ENCODE peak calls at places on chromosomes 6 and 20, in seven cellular contexts. P is lower lobe of right lung, U is fibroblast of lung, F is cardiac muscle cell, T is HepG2, H is fibroblast of the aortic adventitia, C is IMR-90. E is an unnamed sample.

GRCh38 chr6:84026721-84027164 is 6.8 kb upstream of the MRAP2 start:
- DNase-seq in P (no peak), U (no peak), F (no peak), T (peak), H (no peak), C (no peak), E (no peak)

GRCh38 chr6:110053395-110054240 is 75.5 kb downstream of the GPR6 start:
- DNase-seq in P (no peak), U (peak), F (peak), T (peak), H (peak), C (peak), E (no peak)

GRCh38 chr6:156336096-156336495 is 441.1 kb upstream of the ARID1B start:
- DNase-seq in P (no peak), U (no peak), F (no peak), T (peak), H (no peak), C (no peak), E (no peak)

GRCh38 chr6:43511824-43512415 is 1.8 kb upstream of the LRRC73 start:
- DNase-seq in P (no peak), U (no peak), F (no peak), T (no peak), H (no peak), C (no peak), E (no peak)

GRCh38 chr6:63805808-63806572 is 170.4 kb downstream of the PHF3 start:
- DNase-seq in P (no peak), U (peak), F (peak), T (peak), H (peak), C (peak), E (no peak)

GRCh38 chr20:5488823-5489222 is 172.1 kb upstream of the PROKR2 start:
- DNase-seq in P (no peak), U (no peak), F (no peak), T (no peak), H (no peak), C (no peak), E (no peak)

GRCh38 chr6:87968435-87969278 is 79.0 kb upstream of the SPACA1 start:
- DNase-seq in P (peak), U (peak), F (peak), T (no peak), H (peak), C (no peak), E (no peak)

GRCh38 chr20:32509639-32510066 is 75.5 kb downstream of the NOL4L start:
- DNase-seq in P (no peak), U (peak), F (no peak), T (peak), H (no peak), C (peak), E (no peak)

GRCh38 chr20:58161192-58161591 is 67.3 kb downstream of the ANKRD60 start:
- DNase-seq in P (no peak), U (no peak), F (no peak), T (no peak), H (no peak), C (no peak), E (no peak)

GRCh38 chr6:106509420-106510089 is 119.7 kb downstream of the RTN4IP1 start:
- DNase-seq in P (no peak), U (peak), F (no peak), T (peak), H (no peak), C (no peak), E (no peak)

GRCh38 chr6:163192591-163192990 is 221.9 kb upstream of the QKI start:
- DNase-seq in P (no peak), U (no peak), F (no peak), T (no peak), H (no peak), C (no peak), E (no peak)

GRCh38 chr6:6655805-6656251 is 67.3 kb downstream of the LY86 start:
- DNase-seq in P (no peak), U (no peak), F (no peak), T (no peak), H (no peak), C (no peak), E (no peak)

GRCh38 chr6:161044335-161044734 is 52.8 kb downstream of the MAP3K4 start:
- DNase-seq in P (no peak), U (no peak), F (no peak), T (no peak), H (no peak), C (peak), E (no peak)

GRCh38 chr6:62283828-62284411 is 2.1 kb downstream of the KHDRBS2 start:
- DNase-seq in P (no peak), U (peak), F (peak), T (peak), H (peak), C (peak), E (no peak)

GRCh38 chr6:157260735-157261134 is 62.6 kb downstream of the TMEM242 start:
- DNase-seq in P (no peak), U (no peak), F (no peak), T (no peak), H (no peak), C (no peak), E (no peak)

GRCh38 chr20:42204261-42204660 is 586.1 kb upstream of the CHD6 start:
- DNase-seq in P (no peak), U (no peak), F (no peak), T (peak), H (no peak), C (no peak), E (no peak)

GRCh38 chr6:73585566-73586415 is 65.0 kb upstream of the EEF1A1 start:
- DNase-seq in P (no peak), U (peak), F (peak), T (peak), H (peak), C (peak), E (no peak)

GRCh38 chr6:131038612-131039344 is 24.3 kb downstream of the EPB41L2 start:
- DNase-seq in P (no peak), U (peak), F (no peak), T (peak), H (peak), C (peak), E (no peak)
- H3K4me3 ChIP-seq in P (no peak), U (no peak), F (no peak), T (peak), H (no peak), C (peak), E (no peak)

DNA sequence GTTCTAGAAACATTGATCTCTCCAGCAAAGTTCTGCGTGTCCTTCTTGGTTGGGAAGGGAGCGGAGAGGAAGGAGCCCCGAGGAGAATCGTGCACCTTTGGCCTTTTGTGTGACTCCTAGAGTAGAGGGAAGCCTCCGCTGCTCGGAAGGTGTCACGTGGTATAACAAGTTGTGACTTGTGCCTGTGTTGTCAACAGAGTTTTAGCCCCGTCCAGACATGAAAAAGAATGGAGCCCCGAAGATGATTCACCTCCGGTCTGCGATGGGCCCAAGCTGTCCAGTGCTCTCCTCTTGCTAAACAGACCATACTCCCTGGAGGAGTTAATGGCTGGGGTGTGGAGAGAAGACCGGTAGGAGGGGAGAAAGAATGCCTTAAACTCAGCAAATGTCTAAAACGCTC is 7.0 kb downstream of the EYA2 start:
- DNase-seq in P (no peak), U (no peak), F (no peak), T (no peak), H (no peak), C (no peak), E (no peak)
- H3K4me3 ChIP-seq in P (no peak), U (no peak), F (no peak), T (no peak), H (no peak), C (no peak), E (no peak)

GRCh38 chr20:44039147-44039546 is 124.5 kb downstream of the TOX2 start:
- DNase-seq in P (no peak), U (no peak), F (no peak), T (no peak), H (no peak), C (no peak), E (no peak)

GRCh38 chr20:44040202-44040915 is 125.7 kb downstream of the TOX2 start:
- DNase-seq in P (no peak), U (no peak), F (no peak), T (no peak), H (no peak), C (no peak), E (peak)

GRCh38 chr20:44039741-44040140 is 125.1 kb downstream of the TOX2 start:
- DNase-seq in P (no peak), U (no peak), F (no peak), T (no peak), H (no peak), C (no peak), E (peak)

GRCh38 chr20:44041001-44041400 is 126.3 kb downstream of the TOX2 start:
- DNase-seq in P (no peak), U (no peak), F (no peak), T (no peak), H (no peak), C (no peak), E (no peak)

DNA sequence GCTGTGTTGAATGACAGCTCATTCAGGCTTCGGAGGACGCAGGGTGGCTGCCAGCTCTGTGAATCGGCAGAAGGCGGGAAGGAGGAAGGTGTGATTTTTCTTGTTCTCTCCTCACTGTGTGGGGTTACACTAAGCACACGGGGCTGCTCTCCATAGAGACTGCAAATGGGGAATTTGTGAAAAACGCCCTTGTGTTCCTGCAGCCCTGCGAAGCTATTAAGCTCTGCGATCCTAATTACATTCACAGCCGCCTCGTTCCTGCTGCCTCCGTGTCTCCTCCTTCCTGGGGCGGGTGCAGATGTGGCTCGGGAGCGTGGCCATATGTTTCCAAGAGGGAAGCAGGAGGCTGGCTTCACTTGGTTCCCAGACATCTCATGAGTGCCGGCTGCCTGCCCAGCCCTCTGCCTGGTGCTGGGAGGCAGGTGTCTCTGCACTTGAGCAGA is 124.0 kb downstream of the TOX2 start:
- DNase-seq in P (no peak), U (no peak), F (no peak), T (no peak), H (no peak), C (no peak), E (peak)
- H3K4me3 ChIP-seq in P (no peak), U (no peak), F (no peak), T (no peak), H (no peak), C (no peak), E (no peak)

GRCh38 chr20:2509468-2509781 is 710 bp upstream of the ZNF343 start:
- DNase-seq in P (no peak), U (no peak), F (peak), T (no peak), H (peak), C (no peak), E (no peak)
- H3K4me3 ChIP-seq in P (peak), U (peak), F (peak), T (peak), H (peak), C (peak), E (peak)

DNA sequence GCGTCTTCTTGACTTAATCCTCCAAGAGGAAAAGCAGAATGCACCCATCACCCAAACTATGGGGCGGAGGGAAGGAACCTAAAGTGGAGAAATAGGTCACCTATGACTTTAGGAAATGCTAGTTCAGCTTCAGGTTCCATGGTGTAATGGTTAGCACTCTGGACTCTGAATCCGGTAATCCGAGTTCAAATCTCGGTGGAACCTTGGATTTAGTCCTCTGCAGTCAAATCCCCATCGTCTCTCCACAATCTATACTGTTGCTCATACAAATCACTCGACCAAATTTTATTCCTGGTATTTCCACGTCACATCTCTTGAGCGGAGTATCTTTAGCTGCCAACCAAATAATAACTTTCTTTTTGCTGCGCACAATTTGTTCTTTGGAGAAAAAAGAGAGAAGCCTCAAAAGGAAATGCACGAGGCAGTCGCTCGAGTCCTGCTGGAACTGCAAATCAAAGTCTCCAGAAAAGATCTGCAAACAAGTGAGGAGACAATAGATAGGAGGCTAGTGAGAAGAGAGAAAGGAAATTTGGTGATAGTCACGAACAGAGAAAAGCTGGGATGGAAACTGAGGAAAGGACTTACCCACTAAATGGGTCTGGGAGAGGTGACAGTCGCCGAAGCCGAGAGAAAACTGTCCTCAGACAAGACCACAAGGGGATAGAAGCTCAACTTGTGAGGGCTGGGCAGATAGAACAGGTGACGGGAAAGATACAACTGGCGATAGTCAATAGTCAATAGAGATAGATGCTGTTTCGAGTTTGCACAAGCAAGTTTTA is 16.6 kb downstream of the POM121L2 start:
- DNase-seq in P (no peak), U (peak), F (peak), T (peak), H (peak), C (peak), E (no peak)
- H3K4me3 ChIP-seq in P (no peak), U (peak), F (peak), T (peak), H (peak), C (peak), E (no peak)

GRCh38 chr6:36657265-36657664 is 21.2 kb upstream of the CDKN1A start:
- DNase-seq in P (no peak), U (no peak), F (no peak), T (no peak), H (no peak), C (no peak), E (no peak)

GRCh38 chr6:36660771-36661471 is 17.6 kb upstream of the CDKN1A start:
- DNase-seq in P (peak), U (peak), F (peak), T (no peak), H (no peak), C (no peak), E (peak)

GRCh38 chr6:36657942-36658544 is 20.5 kb upstream of the CDKN1A start:
- DNase-seq in P (no peak), U (no peak), F (no peak), T (no peak), H (peak), C (peak), E (no peak)

GRCh38 chr6:36656441-36656840 is 22.1 kb upstream of the CDKN1A start:
- DNase-seq in P (no peak), U (no peak), F (no peak), T (no peak), H (no peak), C (no peak), E (no peak)

GRCh38 chr6:36659271-36659670 is 19.2 kb upstream of the CDKN1A start:
- DNase-seq in P (no peak), U (peak), F (peak), T (no peak), H (peak), C (peak), E (no peak)
- H3K4me3 ChIP-seq in P (no peak), U (no peak), F (no peak), T (no peak), H (no peak), C (no peak), E (no peak)

GRCh38 chr6:37511910-37512399 is 12.3 kb upstream of the CCDC167 start:
- DNase-seq in P (no peak), U (no peak), F (no peak), T (no peak), H (no peak), C (no peak), E (no peak)
- H3K4me3 ChIP-seq in P (no peak), U (no peak), F (no peak), T (no peak), H (no peak), C (no peak), E (no peak)

DNA sequence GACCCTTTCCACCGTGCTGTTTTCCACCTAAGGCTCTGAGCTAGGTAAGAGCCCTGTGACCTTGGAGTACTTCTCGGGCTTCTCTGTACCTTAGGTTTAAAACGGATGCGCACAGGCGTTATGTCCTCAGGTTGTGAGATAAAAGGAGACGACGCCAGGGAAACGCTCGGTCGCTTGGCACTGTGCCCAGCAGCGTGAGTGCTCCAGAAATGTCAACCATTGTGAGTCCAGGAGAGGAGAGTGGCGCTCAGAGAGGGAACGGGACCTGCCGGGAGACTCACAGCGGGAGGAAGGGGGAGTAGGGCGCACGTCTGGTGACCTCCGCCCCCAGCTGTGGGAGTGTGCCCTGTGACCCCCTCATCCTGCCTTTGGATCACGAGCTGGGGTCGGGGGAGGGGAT is 33.8 kb upstream of the SCRT2 start:
- DNase-seq in P (no peak), U (no peak), F (peak), T (no peak), H (no peak), C (no peak), E (no peak)
- H3K4me3 ChIP-seq in P (no peak), U (no peak), F (peak), T (no peak), H (no peak), C (no peak), E (no peak)